ENCODE peak calls at places on chromosomes 11 and 22, in six cellular contexts. B is mammary epithelial cell, J is ELR, E is posterior vena cava, G is AG10803, T is HT-29. L is an unnamed sample.

GRCh38 chr11:94183886-94184264 is 55.2 kb downstream of the PANX1 start:
- DNase-seq in B (peak; percentile 48), E (peak; percentile 82), G (peak; percentile 34), J (peak; percentile 41), T (peak; percentile 90), L (no peak)

GRCh38 chr11:15883349-15883961 is 472.9 kb downstream of the SOX6 start:
- DNase-seq in T (no peak), G (no peak), J (no peak), B (no peak), E (no peak), L (no peak)

GRCh38 chr11:35376613-35377012 is 42.7 kb downstream of the SLC1A2 start:
- DNase-seq in J (peak; percentile 61), B (no peak), G (peak; percentile 68), T (no peak), E (no peak), L (no peak)

GRCh38 chr11:121761171-121761570 is 308.4 kb upstream of the SORL1-AS1 start:
- DNase-seq in J (no peak), E (no peak), G (no peak), B (no peak), T (no peak), L (no peak)

GRCh38 chr11:71466358-71466757 is 13.4 kb downstream of the NADSYN1 start:
- DNase-seq in B (no peak), J (no peak), T (no peak), E (peak; percentile 46), G (no peak), L (no peak)

GRCh38 chr11:17351510-17352176 is at the start of gene NCR3LG1:
- DNase-seq in B (peak; percentile 72), E (peak; percentile 90), G (peak; percentile 49), J (peak; percentile 75), T (peak; percentile 67), L (peak; percentile 29)

GRCh38 chr11:43034341-43034740 is 277.5 kb upstream of the API5 start:
- DNase-seq in B (no peak), T (no peak), E (no peak), G (no peak), J (no peak), L (no peak)

GRCh38 chr22:20430641-20431519 is 6.7 kb downstream of the SCARF2 start:
- DNase-seq in J (no peak), B (peak; percentile 48), E (peak; percentile 85), G (peak; percentile 48), T (peak; percentile 72), L (no peak)

GRCh38 chr11:64306876-64307622 is 1.7 kb downstream of the ESRRA start:
- DNase-seq in T (peak; percentile 51), G (peak; percentile 12), E (no peak), J (peak; percentile 45), B (no peak), L (no peak)

GRCh38 chr11:119106564-119107537 is at the start of gene C2CD2L:
- DNase-seq in T (peak; percentile 96), J (peak; percentile 94), G (peak; percentile 88), E (peak; percentile 97), B (peak; percentile 86), L (peak; percentile 90)

GRCh38 chr11:112776834-112777793 is 184.1 kb upstream of the NCAM1 start:
- DNase-seq in G (no peak), J (no peak), E (no peak), T (no peak), B (no peak), L (no peak)

GRCh38 chr11:69831985-69832384 is 12.8 kb upstream of the FGF3 start:
- DNase-seq in G (no peak), J (no peak), B (no peak), T (no peak), E (no peak), L (peak; percentile 18)

GRCh38 chr11:96124155-96124554 is 200.2 kb upstream of the MTMR2 start:
- DNase-seq in J (no peak), T (no peak), G (no peak), B (peak; percentile 38), E (no peak), L (no peak)

GRCh38 chr11:125091247-125091876 is 20.1 kb downstream of the TMEM218 start:
- DNase-seq in T (peak; percentile 78), B (peak; percentile 57), J (peak; percentile 69), G (peak; percentile 65), E (peak; percentile 55), L (peak; percentile 50)

GRCh38 chr11:72037554-72038311 is 39.0 kb downstream of the IL18BP start:
- DNase-seq in E (no peak), B (peak; percentile 26), T (no peak), G (no peak), J (no peak), L (no peak)